ENCODE peak calls at places on chromosome 13, in seven cellular contexts. One of them, this sample, is unnamed.

GRCh38 chr13:30738946-30739528 is 3.7 kb downstream of the ALOX5AP start:
- DNase-seq in AG09319: no peak
- DNase-seq in progenitor cell of endocrine pancreas: no peak
- DNase-seq in CD4-positive, alpha-beta T cell: no peak
- DNase-seq in ascending aorta: no peak
- DNase-seq in heart right ventricle: no peak
- DNase-seq in lung: no peak
- DNase-seq in this sample: no peak

GRCh38 chr13:24865158-24865557 is 101.2 kb downstream of the RNF17 start:
- DNase-seq in CD4-positive, alpha-beta T cell: no peak
- DNase-seq in ascending aorta: no peak
- DNase-seq in AG09319: no peak
- DNase-seq in progenitor cell of endocrine pancreas: no peak
- DNase-seq in heart right ventricle: no peak
- DNase-seq in lung: no peak
- DNase-seq in this sample: no peak

GRCh38 chr13:30158774-30159445 is 148.4 kb downstream of the KATNAL1 start:
- DNase-seq in AG09319: peak
- DNase-seq in lung: no peak
- DNase-seq in CD4-positive, alpha-beta T cell: no peak
- DNase-seq in heart right ventricle: no peak
- DNase-seq in progenitor cell of endocrine pancreas: no peak
- DNase-seq in ascending aorta: no peak
- DNase-seq in this sample: peak

GRCh38 chr13:30845297-30846214 is 60.5 kb upstream of the MEDAG start:
- DNase-seq in AG09319: no peak
- DNase-seq in lung: no peak
- DNase-seq in progenitor cell of endocrine pancreas: no peak
- DNase-seq in heart right ventricle: no peak
- DNase-seq in CD4-positive, alpha-beta T cell: no peak
- DNase-seq in ascending aorta: no peak
- DNase-seq in this sample: no peak

GRCh38 chr13:98495627-98496238 is 81.2 kb downstream of the STK24 start:
- DNase-seq in CD4-positive, alpha-beta T cell: no peak
- DNase-seq in ascending aorta: no peak
- DNase-seq in progenitor cell of endocrine pancreas: no peak
- DNase-seq in lung: no peak
- DNase-seq in heart right ventricle: no peak
- DNase-seq in AG09319: no peak
- DNase-seq in this sample: no peak

GRCh38 chr13:40983269-40983668 is 35.8 kb downstream of the ELF1 start:
- DNase-seq in progenitor cell of endocrine pancreas: no peak
- DNase-seq in ascending aorta: no peak
- DNase-seq in AG09319: no peak
- DNase-seq in heart right ventricle: no peak
- DNase-seq in CD4-positive, alpha-beta T cell: no peak
- DNase-seq in lung: no peak
- DNase-seq in this sample: no peak

GRCh38 chr13:20776751-20777150 is 3.0 kb upstream of the EEF1AKMT1 start:
- DNase-seq in heart right ventricle: no peak
- DNase-seq in progenitor cell of endocrine pancreas: no peak
- DNase-seq in ascending aorta: no peak
- DNase-seq in lung: no peak
- DNase-seq in AG09319: no peak
- DNase-seq in CD4-positive, alpha-beta T cell: no peak
- DNase-seq in this sample: no peak

GRCh38 chr13:43936630-43937029 is 56.9 kb downstream of the LACC1 start:
- DNase-seq in heart right ventricle: no peak
- DNase-seq in AG09319: no peak
- DNase-seq in lung: no peak
- DNase-seq in ascending aorta: no peak
- DNase-seq in CD4-positive, alpha-beta T cell: no peak
- DNase-seq in progenitor cell of endocrine pancreas: no peak
- DNase-seq in this sample: no peak

DNA sequence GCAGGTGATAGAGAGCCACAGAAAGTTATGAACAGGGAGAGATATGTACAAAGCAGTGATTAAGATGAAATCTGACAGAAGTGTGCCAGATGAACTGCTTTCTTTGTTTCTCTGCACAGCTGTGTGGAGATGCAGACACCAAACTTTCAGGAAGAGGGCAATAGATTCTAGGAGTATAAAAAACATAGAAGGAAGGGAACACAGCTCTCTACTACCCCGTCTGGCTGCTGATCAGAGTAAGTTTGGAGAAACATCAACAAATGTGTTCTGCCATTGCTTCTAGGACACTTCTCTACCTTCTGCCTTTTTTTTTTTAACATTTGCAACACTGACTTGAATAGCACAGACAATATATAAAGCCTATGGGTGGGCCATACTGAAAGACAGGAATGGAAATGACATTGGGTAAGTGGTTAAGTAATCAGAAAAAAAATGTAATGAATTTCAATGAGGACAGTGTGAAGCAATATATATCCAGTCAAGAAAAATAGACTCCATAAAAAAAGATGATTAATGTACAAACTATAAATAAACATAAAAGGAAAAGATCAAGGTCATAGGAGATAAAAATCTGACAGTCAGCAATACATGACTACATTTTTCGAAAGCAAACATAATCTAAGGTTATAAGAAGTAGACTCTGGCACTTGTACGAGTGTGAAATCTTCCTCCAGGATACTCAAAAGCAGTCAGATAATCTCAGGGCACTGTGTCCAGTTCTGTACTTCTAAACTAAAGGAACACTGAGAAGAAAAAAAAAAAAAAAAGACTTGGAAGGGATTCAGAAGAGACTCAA is 21.4 kb downstream of the NUFIP1 start:
- DNase-seq in CD4-positive, alpha-beta T cell: no peak
- DNase-seq in lung: no peak
- DNase-seq in AG09319: no peak
- DNase-seq in heart right ventricle: no peak
- DNase-seq in progenitor cell of endocrine pancreas: no peak
- DNase-seq in ascending aorta: no peak
- DNase-seq in this sample: no peak
- TF ChIP-seq CTCF in CD4-positive, alpha-beta T cell: no peak
- TF ChIP-seq CTCF in lung: no peak
- TF ChIP-seq CTCF in AG09319: peak
- TF ChIP-seq CTCF in heart right ventricle: peak
- TF ChIP-seq CTCF in progenitor cell of endocrine pancreas: no peak
- TF ChIP-seq CTCF in ascending aorta: no peak
- TF ChIP-seq CTCF in this sample: no peak

GRCh38 chr13:42832341-42833153 is 51.2 kb downstream of the FAM216B start:
- DNase-seq in lung: no peak
- DNase-seq in CD4-positive, alpha-beta T cell: no peak
- DNase-seq in AG09319: peak
- DNase-seq in heart right ventricle: no peak
- DNase-seq in progenitor cell of endocrine pancreas: no peak
- DNase-seq in ascending aorta: no peak
- DNase-seq in this sample: no peak

GRCh38 chr13:42835012-42835411 is 53.6 kb downstream of the FAM216B start:
- DNase-seq in progenitor cell of endocrine pancreas: no peak
- DNase-seq in lung: no peak
- DNase-seq in ascending aorta: no peak
- DNase-seq in AG09319: no peak
- DNase-seq in heart right ventricle: no peak
- DNase-seq in CD4-positive, alpha-beta T cell: no peak
- DNase-seq in this sample: no peak

GRCh38 chr13:42836930-42837329 is 55.5 kb downstream of the FAM216B start:
- DNase-seq in ascending aorta: no peak
- DNase-seq in lung: no peak
- DNase-seq in CD4-positive, alpha-beta T cell: no peak
- DNase-seq in heart right ventricle: no peak
- DNase-seq in progenitor cell of endocrine pancreas: no peak
- DNase-seq in AG09319: peak
- DNase-seq in this sample: no peak
- TF ChIP-seq CTCF in ascending aorta: no peak
- TF ChIP-seq CTCF in lung: no peak
- TF ChIP-seq CTCF in CD4-positive, alpha-beta T cell: no peak
- TF ChIP-seq CTCF in heart right ventricle: peak
- TF ChIP-seq CTCF in progenitor cell of endocrine pancreas: peak
- TF ChIP-seq CTCF in AG09319: peak
- TF ChIP-seq CTCF in this sample: no peak

DNA sequence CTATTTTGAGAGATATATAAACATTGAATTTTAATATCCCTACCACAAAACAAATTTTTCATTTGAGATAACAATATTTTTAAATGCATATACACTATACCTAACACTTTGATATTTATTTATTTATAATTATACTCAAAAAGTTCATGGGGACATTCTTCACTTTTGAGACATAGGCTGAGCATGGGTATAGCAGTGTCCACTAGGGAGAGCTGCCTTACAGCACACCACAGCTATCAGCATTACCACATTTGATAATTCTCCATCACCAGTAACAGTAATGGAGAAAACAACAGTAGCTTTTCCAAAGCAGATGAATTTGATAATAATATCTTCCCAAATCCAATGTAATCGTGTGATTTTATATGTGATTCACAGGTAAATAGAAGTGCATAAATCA is 626.1 kb downstream of the DACH1 start:
- DNase-seq in AG09319: no peak
- DNase-seq in CD4-positive, alpha-beta T cell: no peak
- DNase-seq in ascending aorta: no peak
- DNase-seq in heart right ventricle: no peak
- DNase-seq in lung: no peak
- DNase-seq in progenitor cell of endocrine pancreas: no peak
- DNase-seq in this sample: peak
- TF ChIP-seq CTCF in AG09319: peak
- TF ChIP-seq CTCF in CD4-positive, alpha-beta T cell: no peak
- TF ChIP-seq CTCF in ascending aorta: no peak
- TF ChIP-seq CTCF in heart right ventricle: peak
- TF ChIP-seq CTCF in lung: peak
- TF ChIP-seq CTCF in progenitor cell of endocrine pancreas: peak
- TF ChIP-seq CTCF in this sample: no peak

DNA sequence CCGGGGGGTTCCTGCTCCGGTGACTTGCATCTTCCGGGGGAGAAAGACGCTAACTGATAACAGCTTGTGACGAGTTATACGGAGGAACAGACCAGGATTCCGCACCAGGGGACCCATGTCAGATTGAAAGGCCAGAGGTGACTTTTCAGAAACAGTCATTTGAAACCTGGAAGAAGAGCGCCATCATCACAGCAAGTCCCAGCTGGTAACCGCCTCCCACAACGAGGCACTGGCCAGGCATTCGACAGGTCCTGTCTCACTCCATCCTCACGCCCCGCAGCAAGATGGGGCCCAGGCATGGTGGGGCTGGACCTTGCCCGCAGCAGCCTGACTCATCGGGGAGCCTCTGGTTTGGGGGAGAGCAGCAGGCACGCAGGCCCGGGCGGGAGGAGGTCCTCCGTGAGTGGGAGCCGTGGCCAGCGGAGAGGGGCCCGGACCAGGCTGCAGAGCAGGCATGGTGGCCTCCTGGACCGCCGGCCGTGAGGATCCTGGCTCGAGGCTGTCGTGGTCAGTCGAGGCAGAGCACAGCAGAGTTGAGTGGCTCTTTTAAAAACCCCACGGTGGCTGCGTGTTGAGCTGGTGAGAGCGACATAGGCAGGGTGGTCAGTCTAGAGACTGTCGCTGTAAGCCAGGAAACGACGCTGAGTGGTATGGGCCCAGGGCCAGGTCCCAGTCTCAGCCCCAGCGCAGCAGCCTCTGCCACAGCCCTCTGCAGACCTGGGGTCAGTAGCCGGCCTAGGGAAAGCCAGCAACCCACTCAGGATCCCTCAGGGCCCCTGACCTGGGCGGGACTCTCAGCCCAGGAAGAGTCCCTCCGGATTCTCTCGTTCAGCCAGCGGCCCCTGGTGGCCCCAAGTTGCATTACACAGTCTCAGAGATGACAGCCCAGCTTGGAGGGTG is 94.9 kb upstream of the MCF2L start:
- DNase-seq in progenitor cell of endocrine pancreas: peak
- DNase-seq in CD4-positive, alpha-beta T cell: peak
- DNase-seq in AG09319: peak
- DNase-seq in lung: peak
- DNase-seq in heart right ventricle: peak
- DNase-seq in ascending aorta: peak
- DNase-seq in this sample: peak
- TF ChIP-seq CTCF in progenitor cell of endocrine pancreas: peak
- TF ChIP-seq CTCF in CD4-positive, alpha-beta T cell: peak
- TF ChIP-seq CTCF in AG09319: peak
- TF ChIP-seq CTCF in lung: peak
- TF ChIP-seq CTCF in heart right ventricle: peak
- TF ChIP-seq CTCF in ascending aorta: peak
- TF ChIP-seq CTCF in this sample: peak

GRCh38 chr13:111271186-111271698 is 49.2 kb upstream of the TEX29 start:
- DNase-seq in lung: peak
- DNase-seq in AG09319: no peak
- DNase-seq in progenitor cell of endocrine pancreas: no peak
- DNase-seq in ascending aorta: no peak
- DNase-seq in heart right ventricle: no peak
- DNase-seq in CD4-positive, alpha-beta T cell: no peak
- DNase-seq in this sample: no peak
- TF ChIP-seq CTCF in lung: no peak
- TF ChIP-seq CTCF in AG09319: no peak
- TF ChIP-seq CTCF in progenitor cell of endocrine pancreas: no peak
- TF ChIP-seq CTCF in ascending aorta: no peak
- TF ChIP-seq CTCF in heart right ventricle: no peak
- TF ChIP-seq CTCF in CD4-positive, alpha-beta T cell: no peak
- TF ChIP-seq CTCF in this sample: no peak

GRCh38 chr13:32381539-32381938 is 46.4 kb downstream of the N4BP2L1 start:
- DNase-seq in heart right ventricle: no peak
- DNase-seq in lung: no peak
- DNase-seq in progenitor cell of endocrine pancreas: no peak
- DNase-seq in ascending aorta: no peak
- DNase-seq in AG09319: peak
- DNase-seq in CD4-positive, alpha-beta T cell: no peak
- DNase-seq in this sample: peak
- TF ChIP-seq CTCF in heart right ventricle: peak
- TF ChIP-seq CTCF in lung: no peak
- TF ChIP-seq CTCF in progenitor cell of endocrine pancreas: peak
- TF ChIP-seq CTCF in ascending aorta: peak
- TF ChIP-seq CTCF in AG09319: peak
- TF ChIP-seq CTCF in CD4-positive, alpha-beta T cell: peak
- TF ChIP-seq CTCF in this sample: peak

DNA sequence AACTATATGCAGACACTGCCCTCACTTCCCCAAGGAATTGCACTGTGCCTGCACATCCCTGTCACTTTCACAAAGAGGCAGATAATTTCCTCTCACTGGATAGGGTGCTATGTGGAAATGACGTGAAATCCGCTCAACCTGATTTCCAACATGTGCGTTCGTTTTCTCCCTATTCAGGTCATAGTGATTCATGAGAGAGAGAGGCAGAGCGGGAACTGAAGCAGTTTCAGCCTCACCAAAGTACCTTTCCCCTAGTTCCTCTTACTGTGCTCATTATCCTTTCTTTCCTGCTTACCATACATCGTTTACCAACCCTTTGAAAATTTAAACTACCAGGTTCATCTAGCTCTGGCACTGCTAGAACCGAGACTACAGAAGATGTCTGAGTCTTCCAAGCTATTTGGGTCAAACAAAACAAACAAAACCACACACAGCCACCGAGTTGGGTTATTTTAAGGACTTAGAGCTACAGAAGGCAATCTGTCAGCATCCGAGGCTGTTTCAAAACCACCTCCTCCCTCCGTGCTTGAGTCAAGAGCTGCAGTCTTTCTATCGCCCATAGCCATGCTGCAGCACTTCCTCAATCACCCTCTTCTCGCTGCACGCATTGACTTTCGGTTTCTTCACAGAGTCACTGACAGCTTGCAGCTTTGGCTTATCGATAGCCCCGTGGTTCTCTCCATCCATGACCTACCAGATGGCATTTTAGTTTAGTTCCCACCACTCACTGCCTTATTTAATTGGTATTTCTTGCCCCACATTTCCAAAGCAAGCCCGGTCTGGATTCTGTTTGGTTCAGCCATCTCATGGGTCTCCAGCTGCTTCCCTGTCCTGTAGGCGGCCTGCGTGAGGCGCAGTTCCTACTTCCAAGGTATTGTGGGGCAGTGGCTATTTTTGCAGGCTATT is 1395.8 kb downstream of the EFNB2 start:
- DNase-seq in AG09319: no peak
- DNase-seq in progenitor cell of endocrine pancreas: no peak
- DNase-seq in heart right ventricle: peak
- DNase-seq in lung: peak
- DNase-seq in ascending aorta: peak
- DNase-seq in CD4-positive, alpha-beta T cell: peak
- DNase-seq in this sample: peak
- TF ChIP-seq CTCF in AG09319: no peak
- TF ChIP-seq CTCF in progenitor cell of endocrine pancreas: no peak
- TF ChIP-seq CTCF in heart right ventricle: peak
- TF ChIP-seq CTCF in lung: no peak
- TF ChIP-seq CTCF in ascending aorta: peak
- TF ChIP-seq CTCF in CD4-positive, alpha-beta T cell: peak
- TF ChIP-seq CTCF in this sample: peak

This sample was measured in GM13976.